ENCODE peak calls at places on chromosomes 12 and 14, in four cellular contexts. J, L, B and Z are unnamed samples.

GRCh38 chr12:106897082-106897481 is 58.6 kb upstream of the TMEM263 start:
- DNase-seq in J (no peak), L (peak; percentile 21), B (no peak), Z (no peak)

GRCh38 chr14:62957562-62957961 is 87.7 kb downstream of the KCNH5 start:
- DNase-seq in J (no peak), L (no peak), B (no peak), Z (no peak)

GRCh38 chr12:127909031-127909430 is 357.9 kb upstream of the TMEM132C start:
- DNase-seq in J (no peak), L (no peak), B (no peak), Z (no peak)

GRCh38 chr12:39920222-39920621 is 185.7 kb downstream of the SLC2A13 start:
- DNase-seq in J (no peak), L (no peak), B (no peak), Z (no peak)

GRCh38 chr12:1509703-1510395 is 84.5 kb downstream of the FBXL14 start:
- DNase-seq in J (no peak), L (no peak), B (no peak), Z (no peak)

GRCh38 chr12:93838180-93838579 is 161.0 kb downstream of the CRADD start:
- DNase-seq in J (no peak), L (no peak), B (no peak), Z (no peak)

GRCh38 chr12:30847259-30847658 is 79.3 kb upstream of the TSPAN11 start:
- DNase-seq in J (no peak), L (peak; percentile 75), B (peak; percentile 16), Z (no peak)

GRCh38 chr14:50792634-50793068 is 38.3 kb downstream of the NIN start:
- DNase-seq in J (no peak), L (no peak), B (no peak), Z (no peak)

GRCh38 chr12:128353271-128353670 is 86.3 kb downstream of the TMEM132C start:
- DNase-seq in J (no peak), L (no peak), B (no peak), Z (no peak)

GRCh38 chr12:59452259-59452658 is 143.6 kb upstream of the SLC16A7 start:
- DNase-seq in J (no peak), L (no peak), B (no peak), Z (no peak)

GRCh38 chr14:54786816-54787215 is 115.8 kb downstream of the GCH1 start:
- DNase-seq in J (no peak), L (no peak), B (no peak), Z (no peak)